ENCODE peak calls at places on chromosome 1, in eight cellular contexts. V is HFFc6; M is kidney tubule cell; W is anterior cingulate cortex; D is activated naive CD8-positive, alpha-beta T cell treated with anti-CD3 and anti-CD28 coated beads for 36 hours; O is ACHN; B is amniotic stem cell; X is iPS-NIHi11. L is an unnamed sample.

GRCh38 chr1:67771776-67772175 is 61.5 kb downstream of the GNG12 start:
- DNase-seq in V (no peak), M (no peak), W (no peak), D (no peak), O (no peak), B (no peak), X (no peak), L (no peak)

GRCh38 chr1:76443217-76443616 is 368.7 kb downstream of the ST6GALNAC3 start:
- DNase-seq in V (no peak), M (no peak), W (no peak), D (no peak), O (no peak), B (no peak), X (no peak), L (no peak)

GRCh38 chr1:108012553-108012952 is 47.6 kb upstream of the VAV3 start:
- DNase-seq in V (no peak), M (no peak), W (no peak), D (no peak), O (no peak), B (no peak), X (no peak), L (no peak)

GRCh38 chr1:156291226-156292061 is 4.0 kb downstream of the GLMP start:
- DNase-seq in V (peak), M (peak), W (peak), D (peak), O (peak), B (peak), X (peak), L (peak)

GRCh38 chr1:217718873-217719272 is 87.7 kb downstream of the SPATA17 start:
- DNase-seq in V (no peak), M (peak), W (no peak), D (no peak), O (peak), B (no peak), X (peak), L (no peak)

GRCh38 chr1:34050711-34051485 is 114.1 kb downstream of the CSMD2 start:
- DNase-seq in V (no peak), M (no peak), W (no peak), D (no peak), O (no peak), B (no peak), X (no peak), L (no peak)

GRCh38 chr1:245398180-245398579 is 243.4 kb downstream of the KIF26B start:
- DNase-seq in V (no peak), M (no peak), W (no peak), D (no peak), O (no peak), B (no peak), X (no peak), L (no peak)

GRCh38 chr1:229204863-229205777 is 65.8 kb upstream of the RAB4A start:
- DNase-seq in V (peak), M (no peak), W (no peak), D (no peak), O (no peak), B (no peak), X (no peak), L (no peak)

GRCh38 chr1:66589326-66589725 is 55.4 kb downstream of the SGIP1 start:
- DNase-seq in V (no peak), M (no peak), W (no peak), D (no peak), O (no peak), B (no peak), X (no peak), L (no peak)

GRCh38 chr1:65068202-65069011 is 79.6 kb upstream of the AK4 start:
- DNase-seq in V (no peak), M (peak), W (no peak), D (no peak), O (no peak), B (no peak), X (no peak), L (no peak)

GRCh38 chr1:221327954-221328353 is 413.9 kb downstream of the DUSP10 start:
- DNase-seq in V (no peak), M (no peak), W (no peak), D (no peak), O (no peak), B (no peak), X (no peak), L (no peak)